ENCODE peak calls at places on chromosomes 12 and 14, in six cellular contexts. F is IMR-90, R is osteoblast, H is sigmoid colon, L is astrocyte, G is tibial nerve. I is an unnamed sample. For H3K4me1, the result is how much of the 10 kb centered on the place peaks cover.

GRCh38 chr12:48890657-48891418 is 25.2 kb upstream of the RND1 start:
- DNase-seq in G (peak), R (peak), H (peak), L (peak), F (peak), I (peak)

GRCh38 chr12:90261283-90261682 is 552.6 kb upstream of the ATP2B1 start:
- DNase-seq in F (peak), R (no peak), H (no peak), L (peak), G (no peak), I (no peak)

GRCh38 chr12:95204141-95204866 is 13.0 kb downstream of the FGD6 start:
- DNase-seq in H (peak), R (peak), G (no peak), L (peak), F (peak), I (peak)

GRCh38 chr12:96986883-96987523 is 79.9 kb downstream of the NEDD1 start:
- DNase-seq in F (peak), H (no peak), L (no peak), R (peak), G (no peak), I (peak)

GRCh38 chr14:69643430-69644200 is 32.2 kb downstream of the SUSD6 start:
- DNase-seq in R (peak), G (no peak), H (peak), L (peak), F (peak), I (no peak)

GRCh38 chr12:67155863-67156262 is 113.3 kb upstream of the CAND1 start:
- DNase-seq in G (no peak), R (no peak), F (peak), L (peak), H (no peak), I (no peak)

GRCh38 chr12:41624571-41624970 is 436.5 kb downstream of the PDZRN4 start:
- DNase-seq in L (no peak), R (no peak), H (no peak), G (no peak), F (no peak), I (no peak)

GRCh38 chr14:32514236-32514635 is 185.1 kb downstream of the AKAP6 start:
- DNase-seq in R (no peak), G (no peak), L (no peak), H (no peak), F (peak), I (no peak)

GRCh38 chr14:53751650-53752049 is 205.0 kb downstream of the BMP4 start:
- DNase-seq in F (no peak), L (no peak), G (no peak), R (no peak), H (no peak), I (no peak)

GRCh38 chr12:46459111-46459510 is 86.5 kb upstream of the SLC38A2 start:
- DNase-seq in G (no peak), L (peak), H (no peak), R (peak), F (peak), I (no peak)

GRCh38 chr12:108856170-108856427 is 1.3 kb downstream of the SSH1 start:
- DNase-seq in G (no peak), F (no peak), H (no peak), L (peak), R (no peak), I (peak)

GRCh38 chr14:46920542-46920941 is 269.0 kb upstream of the RPL10L start:
- DNase-seq in F (no peak), L (no peak), H (no peak), G (no peak), R (no peak), I (no peak)

GRCh38 chr14:96245710-96246534 is 10.1 kb upstream of the BDKRB1 start:
- DNase-seq in H (no peak), G (no peak), L (peak), F (peak), R (peak), I (no peak)

GRCh38 chr14:92692822-92693226 is 55.6 kb downstream of the LGMN start:
- DNase-seq in L (peak), G (no peak), H (peak), R (peak), F (peak), I (no peak)

GRCh38 chr12:587132-587531 is 76.1 kb downstream of the NINJ2 start:
- DNase-seq in R (no peak), F (no peak), H (peak), G (no peak), L (no peak), I (no peak)

GRCh38 chr14:55851301-55851700 is 266.9 kb upstream of the PELI2 start:
- DNase-seq in G (no peak), H (no peak), F (no peak), L (no peak), R (no peak), I (peak)

GRCh38 chr12:101078881-101079280 is 131.2 kb downstream of the SLC5A8 start:
- DNase-seq in R (no peak), G (no peak), L (no peak), H (no peak), F (no peak), I (no peak)

GRCh38 chr12:88310069-88310468 is 168.0 kb downstream of the TMTC3 start:
- DNase-seq in R (no peak), H (no peak), F (peak), G (no peak), L (peak), I (no peak)

GRCh38 chr14:90880282-90880681 is 64.1 kb upstream of the TTC7B start:
- DNase-seq in R (no peak), H (no peak), F (no peak), G (no peak), L (no peak), I (no peak)

GRCh38 chr14:50666772-50667490 is 1.2 kb downstream of the SAV1 start:
- DNase-seq in G (no peak), H (peak), L (peak), F (peak), R (peak), I (peak)

GRCh38 chr12:6345319-6346071 is 3.6 kb upstream of the TNFRSF1A start:
- DNase-seq in F (peak), H (no peak), G (no peak), R (peak), L (peak), I (peak)

GRCh38 chr12:48796976-48797375 is 8.1 kb upstream of the ADCY6 start:
- DNase-seq in F (no peak), H (no peak), R (no peak), L (peak), G (no peak), I (no peak)

GRCh38 chr12:89707623-89707991 is 1.0 kb downstream of the ATP2B1 start:
- DNase-seq in H (no peak), L (no peak), F (no peak), R (peak), G (no peak), I (peak)

GRCh38 chr12:91357381-91357780 is 174.8 kb upstream of the DCN start:
- DNase-seq in F (no peak), R (no peak), L (no peak), H (no peak), G (no peak), I (no peak)

GRCh38 chr14:61561657-61562276 is 133.5 kb upstream of the HIF1A start:
- DNase-seq in H (peak), F (peak), L (peak), G (no peak), R (peak), I (peak)

GRCh38 chr14:34223302-34224150 is 238.5 kb downstream of the SPTSSA start:
- DNase-seq in H (no peak), F (no peak), G (no peak), L (no peak), R (no peak), I (no peak)

GRCh38 chr12:39620664-39621658 is 1.4 kb upstream of the ABCD2 start:
- DNase-seq in F (no peak), H (no peak), L (no peak), R (no peak), G (no peak), I (no peak)

GRCh38 chr12:94874986-94875312 is 128.5 kb downstream of the NDUFA12 start:
- DNase-seq in L (no peak), R (peak), G (no peak), F (no peak), H (no peak), I (no peak)

GRCh38 chr14:72560331-72560730 is 333.6 kb downstream of the DPF3 start:
- DNase-seq in H (no peak), L (no peak), R (peak), F (no peak), G (no peak), I (peak)

GRCh38 chr12:56839489-56840442 is 76.6 kb downstream of the HSD17B6 start:
- DNase-seq in F (peak), H (no peak), L (peak), R (no peak), G (no peak), I (peak)

GRCh38 chr14:59228416-59228815 is 39.9 kb downstream of the DAAM1 start:
- DNase-seq in L (peak), R (no peak), G (no peak), H (no peak), F (peak), I (no peak)

GRCh38 chr14:64244279-64244678 is 49.9 kb downstream of the ESR2 start:
- DNase-seq in L (no peak), G (no peak), R (no peak), F (no peak), H (no peak), I (no peak)

GRCh38 chr12:27243006-27243405 is 1.1 kb upstream of the STK38L start:
- DNase-seq in R (no peak), H (no peak), F (no peak), G (no peak), L (no peak), I (no peak)

GRCh38 chr12:47808049-47808448 is 11.7 kb downstream of the HDAC7 start:
- DNase-seq in G (no peak), F (peak), L (peak), H (peak), R (no peak), I (no peak)

GRCh38 chr12:131733874-131734273 is 23.0 kb downstream of the SFSWAP start:
- DNase-seq in H (no peak), G (no peak), F (no peak), L (no peak), R (peak), I (peak)

GRCh38 chr12:38905480-38906351 is at the start of gene CPNE8:
- DNase-seq in G (peak), F (no peak), H (peak), R (peak), L (peak), I (peak)

GRCh38 chr12:122336015-122336946 is 70.0 kb upstream of the VPS33A start:
- DNase-seq in R (no peak), L (no peak), G (no peak), H (no peak), F (peak), I (peak)

GRCh38 chr12:58299371-58299770 is 358.0 kb downstream of the ATP23 start:
- DNase-seq in R (no peak), F (no peak), G (no peak), L (no peak), H (no peak), I (no peak)

DNA sequence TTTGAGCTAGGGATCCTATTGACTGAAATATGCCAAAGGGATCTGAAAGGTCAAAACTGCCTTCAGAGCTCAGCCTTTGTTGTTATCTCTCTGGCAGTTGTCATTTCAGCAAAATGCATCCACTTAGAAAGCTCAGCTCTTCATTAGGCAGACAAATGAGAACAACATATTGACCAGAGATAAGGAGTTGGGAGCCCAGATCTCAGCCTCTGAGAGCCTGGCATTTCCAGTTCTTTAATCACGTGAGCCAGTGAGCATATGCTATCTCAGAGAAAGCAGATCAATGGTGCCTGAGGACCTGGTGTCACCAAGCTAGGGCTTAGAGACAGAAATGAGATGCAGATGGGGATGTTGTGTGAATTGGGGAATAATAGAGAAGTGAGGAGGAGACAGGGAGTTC is 101.1 kb downstream of the DAD1 start:
- DNase-seq in R (no peak), L (no peak), H (no peak), F (no peak), G (no peak), I (no peak)
- H3K4me1 ChIP-seq in R (under half), L (under half), H (under half), F (under half), G (under half), I (under half)

GRCh38 chr12:117093918-117094630 is 5.1 kb downstream of the TESC start:
- DNase-seq in F (no peak), L (no peak), G (no peak), H (peak), R (peak), I (no peak)
- TF ChIP-seq CTCF in F (no peak), L (no peak), G (no peak), H (no peak), R (no peak), I (no peak)

GRCh38 chr14:100441271-100441947 is 118.3 kb downstream of the SLC25A47 start:
- DNase-seq in G (no peak), H (no peak), F (no peak), R (no peak), L (no peak), I (no peak)

GRCh38 chr14:100438678-100439592 is 115.8 kb downstream of the SLC25A47 start:
- DNase-seq in G (no peak), L (peak), H (peak), F (peak), R (peak), I (peak)

GRCh38 chr14:100440758-100441203 is 117.6 kb downstream of the SLC25A47 start:
- DNase-seq in L (peak), H (no peak), R (no peak), F (peak), G (no peak), I (peak)

GRCh38 chr14:100439781-100440180 is 116.6 kb downstream of the SLC25A47 start:
- DNase-seq in R (no peak), L (peak), F (no peak), G (no peak), H (no peak), I (peak)

DNA sequence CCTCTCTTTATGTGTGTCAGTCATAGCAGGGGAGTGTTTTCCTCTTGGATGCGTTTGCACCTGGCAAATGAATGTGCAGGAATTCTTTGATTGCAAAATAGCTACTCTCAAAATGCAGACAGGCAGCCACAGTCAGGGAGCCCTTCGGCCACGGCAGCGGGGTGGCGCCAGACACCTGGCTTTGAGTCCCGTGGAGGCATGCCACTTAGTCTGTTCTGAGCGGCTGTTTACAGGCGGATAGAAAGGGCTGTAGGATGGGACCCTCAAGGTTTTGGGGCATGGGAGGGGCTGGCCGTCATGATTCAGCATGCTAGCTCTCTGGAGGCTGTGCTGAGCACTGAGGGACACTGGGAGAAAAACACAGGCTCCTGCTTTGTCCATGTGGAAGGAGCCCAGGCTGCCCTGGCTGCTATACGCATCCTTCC is 117.1 kb downstream of the SLC25A47 start:
- DNase-seq in H (peak), G (peak), R (peak), F (peak), L (peak), I (peak)
- H3K27ac ChIP-seq in H (no peak), G (peak), R (peak), F (no peak), L (peak), I (peak)

DNA sequence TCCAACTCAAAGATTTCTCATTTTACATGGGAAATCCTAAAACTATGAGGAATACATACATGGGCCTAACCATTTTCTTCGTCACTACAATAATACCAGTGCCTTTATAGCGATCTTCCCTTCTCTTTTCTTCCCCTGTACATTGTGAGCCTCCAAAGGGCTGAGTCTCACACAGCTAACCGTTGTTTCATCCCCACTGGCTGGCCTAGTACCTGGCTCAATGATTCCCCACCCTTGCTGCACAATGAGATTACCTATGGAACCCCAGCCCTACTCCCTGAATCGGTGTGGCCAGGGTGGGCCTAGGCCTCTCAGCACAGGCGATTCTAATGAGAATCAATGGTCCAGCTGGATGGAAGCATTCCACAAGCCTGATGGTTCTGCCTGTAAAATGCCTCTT is 16.1 kb downstream of the PPTC7 start:
- DNase-seq in F (no peak), G (no peak), L (no peak), H (no peak), R (no peak), I (peak)
- H3K4me1 ChIP-seq in F (under half), G (under half), L (under half), H (under half), R (under half), I (under half)

GRCh38 chr12:119328111-119328510 is 6.4 kb upstream of the CCDC60 start:
- DNase-seq in H (peak), F (no peak), L (no peak), R (no peak), G (no peak), I (peak)
- TF ChIP-seq CTCF in H (peak), F (no peak), L (no peak), R (no peak), G (no peak), I (peak)

I was measured in endodermal cell.